ENCODE peak calls at places on chromosomes 2 and 18, in five cellular contexts. M is GM23338, R is PC-3, G is fibroblast of lung, H is mesendoderm. I is an unnamed sample. For H3K4me1 and H3K27me3, the result is how much of the 10 kb centered on the place peaks cover.

GRCh38 chr2:68734176-68734575 is 435 bp upstream of the ARHGAP25 start:
- DNase-seq in M (no peak), R (no peak), G (no peak), H (no peak), I (no peak)

GRCh38 chr2:196987654-196988364 is 61.3 kb upstream of the PGAP1 start:
- DNase-seq in M (peak), R (peak), G (peak), H (peak), I (no peak)

GRCh38 chr18:63199743-63200241 is 119.8 kb downstream of the BCL2 start:
- DNase-seq in M (no peak), R (no peak), G (no peak), H (no peak), I (no peak)

GRCh38 chr2:134173338-134174016 is 80.4 kb upstream of the MGAT5 start:
- DNase-seq in M (no peak), R (no peak), G (no peak), H (no peak), I (no peak)

GRCh38 chr2:152550386-152550785 is 166.9 kb downstream of the PRPF40A start:
- DNase-seq in M (no peak), R (peak), G (peak), H (no peak), I (no peak)

GRCh38 chr2:26279886-26280285 is 35.1 kb downstream of the HADHB start:
- DNase-seq in M (no peak), R (no peak), G (no peak), H (no peak), I (no peak)

GRCh38 chr2:1054399-1054798 is 103.8 kb downstream of the SNTG2 start:
- DNase-seq in M (no peak), R (no peak), G (no peak), H (peak), I (no peak)

GRCh38 chr18:3250237-3251107 is 2.9 kb downstream of the MYL12A start:
- DNase-seq in M (no peak), R (peak), G (peak), H (no peak), I (no peak)

GRCh38 chr2:188297983-188298382 is 6.3 kb downstream of the GULP1 start:
- DNase-seq in M (no peak), R (no peak), G (no peak), H (no peak), I (no peak)

GRCh38 chr2:141062443-141062842 is 1068.4 kb downstream of the LRP1B start:
- DNase-seq in M (no peak), R (no peak), G (peak), H (no peak), I (no peak)

GRCh38 chr2:132252191-132252893 is 90.6 kb upstream of the ANKRD30BL start:
- DNase-seq in M (no peak), R (no peak), G (no peak), H (no peak), I (peak)

GRCh38 chr18:73774836-73775509 is 372.7 kb downstream of the FBXO15 start:
- DNase-seq in M (peak), R (peak), G (no peak), H (peak), I (peak)

GRCh38 chr2:71426721-71427120 is 26.6 kb upstream of the DYSF start:
- DNase-seq in M (no peak), R (peak), G (no peak), H (no peak), I (no peak)

GRCh38 chr2:166344286-166345113 is 31.2 kb downstream of the SCN9A start:
- DNase-seq in M (no peak), R (no peak), G (peak), H (peak), I (no peak)

GRCh38 chr2:128797092-128797491 is 478.4 kb upstream of the HS6ST1 start:
- DNase-seq in M (no peak), R (no peak), G (no peak), H (peak), I (peak)

GRCh38 chr2:157421964-157422363 is 21.9 kb downstream of the CYTIP start:
- DNase-seq in M (no peak), R (no peak), G (no peak), H (no peak), I (no peak)

DNA sequence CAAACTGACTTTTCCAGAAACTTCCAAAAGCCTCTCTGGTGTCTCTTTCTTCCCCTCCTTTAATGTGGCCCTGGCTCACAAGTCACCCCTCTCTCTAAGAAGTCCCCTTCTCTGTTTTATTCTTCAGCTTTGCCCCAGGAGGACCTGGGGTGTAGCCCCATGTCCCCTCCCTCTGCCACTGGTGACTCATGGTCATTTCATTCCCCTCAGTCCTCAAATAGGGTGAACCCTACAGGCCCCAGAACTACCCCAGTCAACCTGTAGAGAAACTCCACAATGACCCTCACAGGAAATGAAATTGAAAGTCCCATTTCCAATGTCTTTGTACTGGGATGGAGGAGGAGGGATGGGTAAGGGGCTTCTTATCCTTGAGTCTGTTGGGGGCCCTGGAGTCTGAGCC is 6.2 kb upstream of the SPEG start:
- DNase-seq in M (no peak), R (no peak), G (no peak), H (no peak), I (no peak)
- H3K27ac ChIP-seq in M (no peak), R (no peak), G (no peak), H (no peak), I (no peak)

GRCh38 chr2:29226808-29227207 is 111.6 kb downstream of the CLIP4 start:
- DNase-seq in M (no peak), R (no peak), G (no peak), H (no peak), I (no peak)

GRCh38 chr2:29228276-29228675 is 113.1 kb downstream of the CLIP4 start:
- DNase-seq in M (no peak), R (no peak), G (peak), H (peak), I (no peak)

GRCh38 chr2:29226375-29226774 is 111.2 kb downstream of the CLIP4 start:
- DNase-seq in M (no peak), R (no peak), G (no peak), H (no peak), I (no peak)

GRCh38 chr2:29229640-29230039 is 114.4 kb downstream of the CLIP4 start:
- DNase-seq in M (no peak), R (no peak), G (no peak), H (no peak), I (no peak)

DNA sequence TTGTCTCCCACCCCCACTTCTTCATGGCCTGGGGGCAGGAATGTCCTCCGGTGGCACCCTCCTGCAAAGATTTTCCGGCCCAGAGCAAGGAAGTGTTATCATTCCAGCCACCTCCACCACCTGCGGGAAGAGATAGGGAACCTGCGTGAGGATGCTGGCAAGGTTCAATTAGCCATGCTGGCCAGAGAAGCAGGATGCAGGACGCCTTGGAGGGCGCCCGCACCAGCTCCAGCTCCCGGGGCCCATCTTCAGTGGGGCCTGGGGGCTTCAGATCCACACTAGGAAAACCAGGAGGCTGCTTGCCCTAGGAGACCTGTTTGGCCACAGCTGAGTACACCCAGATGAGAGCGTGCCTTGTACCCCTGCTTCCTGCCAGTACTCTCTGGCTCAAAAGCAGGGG is 113.7 kb downstream of the CLIP4 start:
- DNase-seq in M (no peak), R (no peak), G (no peak), H (no peak), I (no peak)
- H3K4me1 ChIP-seq in M (under half), R (under half), G (under half), H (under half), I (under half)

GRCh38 chr2:204145197-204146190 is 208.9 kb downstream of the ICOS start:
- DNase-seq in M (peak), R (peak), G (peak), H (peak), I (peak)

GRCh38 chr2:204140258-204140657 is 203.7 kb downstream of the ICOS start:
- DNase-seq in M (no peak), R (no peak), G (no peak), H (peak), I (peak)

GRCh38 chr2:204144487-204144886 is 207.9 kb downstream of the ICOS start:
- DNase-seq in M (no peak), R (no peak), G (no peak), H (peak), I (no peak)
- H3K27me3 ChIP-seq in M (under half), R (half or more), G (under half), H (under half), I (under half)

GRCh38 chr2:8118940-8119781 is 562.7 kb upstream of the ID2 start:
- DNase-seq in M (no peak), R (no peak), G (no peak), H (peak), I (no peak)
- H3K27ac ChIP-seq in M (no peak), R (peak), G (no peak), H (no peak), I (peak)